ENCODE peak calls at places on chromosomes 13 and 19, in five cellular contexts. G is neuronal stem cell, Q is mesenchymal stem cell, Z is H9, O is trophoblast cell. B is an unnamed sample.

GRCh38 chr19:48964205-48965032 is 690 bp upstream of the FTL start:
- DNase-seq in Q (peak), G (no peak), Z (no peak), O (no peak), B (peak)

GRCh38 chr19:10222201-10222890 is 8.8 kb downstream of the S1PR2 start:
- DNase-seq in O (no peak), Z (no peak), G (no peak), Q (no peak), B (no peak)

GRCh38 chr13:27018882-27019281 is 152.7 kb downstream of the USP12 start:
- DNase-seq in O (no peak), G (no peak), Z (peak), Q (no peak), B (no peak)

GRCh38 chr13:29384466-29384865 is 211.0 kb downstream of the SLC7A1 start:
- DNase-seq in G (no peak), Q (no peak), Z (no peak), O (no peak), B (no peak)

GRCh38 chr13:23679214-23679613 is 109.0 kb downstream of the TNFRSF19 start:
- DNase-seq in Q (peak), Z (no peak), G (no peak), O (no peak), B (no peak)

GRCh38 chr13:96898212-96898611 is 96.1 kb downstream of the OXGR1 start:
- DNase-seq in Q (peak), Z (no peak), G (no peak), O (no peak), B (no peak)

GRCh38 chr19:49870309-49870901 is 3.0 kb upstream of the PNKP start:
- DNase-seq in Z (no peak), G (no peak), Q (no peak), O (no peak), B (no peak)

GRCh38 chr13:89490661-89491060 is 1819.5 kb downstream of the SLITRK5 start:
- DNase-seq in Z (no peak), Q (peak), O (no peak), G (no peak), B (no peak)

GRCh38 chr19:17294051-17294891 is 9.0 kb downstream of the ABHD8 start:
- DNase-seq in G (no peak), Z (peak), O (peak), Q (no peak), B (no peak)

GRCh38 chr13:99894835-99895427 is 76.6 kb downstream of the ZIC5 start:
- DNase-seq in O (no peak), Q (peak), Z (no peak), G (no peak), B (no peak)

GRCh38 chr19:3071764-3072163 is 9.5 kb upstream of the TLE5 start:
- DNase-seq in O (no peak), Z (no peak), Q (no peak), G (no peak), B (no peak)

GRCh38 chr19:16355293-16356043 is 30.8 kb downstream of the KLF2 start:
- DNase-seq in G (no peak), Q (no peak), O (no peak), Z (no peak), B (no peak)

GRCh38 chr19:11414544-11414943 is 4.6 kb downstream of the RGL3 start:
- DNase-seq in O (no peak), Q (no peak), Z (no peak), G (no peak), B (no peak)

GRCh38 chr19:40283414-40284250 is 1.5 kb downstream of the AKT2 start:
- DNase-seq in O (no peak), G (no peak), Q (peak), Z (no peak), B (no peak)

GRCh38 chr13:99766641-99767045 is 204.9 kb downstream of the ZIC5 start:
- DNase-seq in O (no peak), Q (no peak), G (no peak), Z (peak), B (peak)

GRCh38 chr19:37955986-37956385 is 49.0 kb downstream of the SIPA1L3 start:
- DNase-seq in O (no peak), Q (no peak), G (no peak), Z (no peak), B (no peak)

GRCh38 chr19:5103061-5103701 is 134.3 kb downstream of the KDM4B start:
- DNase-seq in O (no peak), Q (no peak), G (no peak), Z (no peak), B (no peak)

GRCh38 chr19:16327911-16328823 is 3.5 kb downstream of the KLF2 start:
- DNase-seq in G (no peak), Z (no peak), Q (peak), O (peak), B (no peak)

GRCh38 chr13:44710576-44710975 is 134.4 kb upstream of the TSC22D1 start:
- DNase-seq in Q (peak), O (no peak), G (no peak), Z (no peak), B (no peak)

GRCh38 chr13:114081761-114082681 is 50.4 kb downstream of the RASA3 start:
- DNase-seq in O (no peak), Z (no peak), G (no peak), Q (no peak), B (no peak)

GRCh38 chr19:16920816-16921529 is 32.2 kb downstream of the F2RL3 start:
- DNase-seq in O (peak), Q (peak), G (no peak), Z (no peak), B (no peak)

GRCh38 chr13:94712812-94713555 is 639 bp upstream of the SOX21 start:
- DNase-seq in O (no peak), G (no peak), Z (peak), Q (peak), B (no peak)

GRCh38 chr13:46519177-46519576 is 33.8 kb upstream of the LRCH1 start:
- DNase-seq in O (no peak), Z (no peak), Q (no peak), G (no peak), B (no peak)

GRCh38 chr19:33998302-33998701 is 174.0 kb upstream of the LSM14A start:
- DNase-seq in Q (no peak), O (no peak), G (no peak), Z (no peak), B (no peak)

GRCh38 chr19:661427-662196 is 1.4 kb downstream of the RNF126 start:
- DNase-seq in G (no peak), Q (peak), Z (no peak), O (no peak), B (no peak)

GRCh38 chr19:33344210-33344609 is 29.3 kb upstream of the CEBPG start:
- DNase-seq in Z (no peak), Q (no peak), G (peak), O (no peak), B (no peak)

GRCh38 chr19:6678690-6679109 is 8.7 kb upstream of the TNFSF14 start:
- DNase-seq in O (peak), Q (peak), Z (no peak), G (no peak), B (no peak)

GRCh38 chr19:35518313-35518712 is 4.9 kb upstream of the DMKN start:
- DNase-seq in Q (peak), G (no peak), O (peak), Z (no peak), B (no peak)

GRCh38 chr19:50628146-50628545 is 11.5 kb downstream of the SYT3 start:
- DNase-seq in O (no peak), Z (no peak), Q (no peak), G (no peak), B (no peak)

GRCh38 chr19:45863840-45864628 is at the start of gene FOXA3:
- DNase-seq in Z (peak), O (no peak), Q (peak), G (no peak), B (peak)

GRCh38 chr19:45863335-45863839 is 440 bp upstream of the SYMPK start:
- DNase-seq in G (no peak), Q (no peak), O (no peak), Z (no peak), B (no peak)

GRCh38 chr19:45862564-45863334 is at the start of gene SYMPK:
- DNase-seq in G (peak), Z (peak), Q (peak), O (peak), B (peak)

GRCh38 chr19:45860359-45861259 is 2.3 kb downstream of the SYMPK start:
- DNase-seq in Z (no peak), Q (no peak), G (no peak), O (peak), B (no peak)

DNA sequence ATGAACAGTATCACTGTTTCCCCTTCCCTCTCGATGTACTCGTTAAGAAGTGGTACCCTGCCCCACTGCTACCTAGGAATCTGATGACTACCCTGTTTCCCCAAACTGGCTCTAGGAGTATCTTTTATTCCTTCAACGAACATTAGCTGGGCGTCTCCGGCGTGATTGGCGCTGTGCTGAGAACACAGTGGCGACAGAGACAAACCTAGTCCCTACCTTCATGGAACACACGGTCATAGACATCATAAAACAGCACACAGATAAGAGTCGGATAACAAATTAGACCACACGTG is 730 bp downstream of the SYMPK start:
- DNase-seq in Q (no peak), Z (no peak), G (no peak), O (no peak), B (no peak)
- H2BK12ac ChIP-seq in Q (no peak), Z (no peak), G (no peak), O (no peak), B (no peak)

GRCh38 chr13:35903075-35903474 is 228.1 kb downstream of the DCLK1 start:
- DNase-seq in Z (no peak), O (no peak), Q (no peak), G (no peak), B (no peak)
- H2BK12ac ChIP-seq in Z (no peak), O (no peak), Q (no peak), G (no peak), B (no peak)

DNA sequence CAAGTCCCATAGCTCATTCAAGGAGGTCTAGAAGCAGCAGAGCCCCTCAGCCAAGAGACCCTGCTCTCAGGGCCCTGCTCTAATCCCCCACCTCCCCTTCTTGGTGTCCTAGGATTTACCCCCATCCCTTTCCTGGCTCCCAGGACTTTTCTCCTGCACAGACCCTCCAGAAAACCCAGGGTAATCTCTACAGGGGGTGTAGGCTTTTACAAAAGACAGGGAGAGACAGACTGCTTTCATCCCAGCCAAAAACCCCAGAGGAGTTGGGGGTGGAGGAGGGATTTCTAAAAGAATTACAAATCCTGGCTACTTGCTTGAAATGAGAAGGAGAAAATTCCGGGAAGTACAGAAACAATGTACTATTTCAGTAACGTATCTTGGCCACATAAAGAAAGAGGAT is 133.3 kb downstream of the TNFSF13B start:
- DNase-seq in Q (no peak), Z (no peak), G (no peak), O (no peak), B (no peak)
- H2BK12ac ChIP-seq in Q (no peak), Z (no peak), G (no peak), O (no peak), B (no peak)

DNA sequence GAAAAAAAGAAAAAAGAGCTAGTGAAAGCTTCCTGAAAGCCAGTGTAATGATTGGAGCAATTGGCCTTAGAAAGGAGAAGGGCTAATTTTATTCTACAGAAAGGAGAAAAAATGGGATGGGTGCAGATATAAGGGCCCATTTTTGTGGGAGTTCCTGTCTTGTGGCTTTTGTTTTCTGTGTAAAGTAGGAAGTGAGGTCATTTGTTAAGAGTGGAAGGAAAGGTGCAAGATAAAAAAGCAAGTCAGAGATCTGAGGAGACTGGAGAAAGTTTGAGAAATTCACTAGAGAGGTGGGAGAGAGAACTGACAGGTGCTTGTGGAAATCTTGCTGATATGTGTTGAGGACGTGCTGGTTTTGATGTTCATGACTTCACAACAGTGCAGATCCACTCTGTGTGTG is 349.4 kb downstream of the DLEU7 start:
- DNase-seq in G (no peak), Q (no peak), Z (no peak), O (no peak), B (no peak)
- H2BK12ac ChIP-seq in G (no peak), Q (no peak), Z (no peak), O (no peak), B (no peak)

DNA sequence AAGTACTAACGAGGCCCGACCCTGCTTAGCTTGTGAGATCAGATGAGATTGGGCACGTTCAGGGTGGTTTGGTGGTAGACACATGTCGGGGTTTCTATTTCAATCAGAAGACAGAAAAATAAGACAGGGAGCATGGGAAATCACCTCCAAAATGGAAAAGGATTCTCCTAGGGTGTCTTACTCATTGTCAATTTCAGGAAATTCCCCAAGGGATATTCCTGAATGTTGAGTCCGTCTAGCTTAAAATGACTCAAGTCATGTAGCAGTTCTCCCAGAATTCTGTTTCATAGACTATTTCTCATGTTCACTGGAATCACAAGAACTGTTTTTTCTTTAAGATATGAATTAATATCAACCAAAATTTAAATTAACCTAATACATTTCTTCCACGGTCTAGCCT is 380.1 kb downstream of the EFNB2 start:
- DNase-seq in Q (peak), Z (no peak), O (no peak), G (no peak), B (no peak)
- H2BK12ac ChIP-seq in Q (no peak), Z (no peak), O (no peak), G (no peak), B (no peak)

GRCh38 chr19:8148410-8149231 is 771 bp downstream of the FBN3 start:
- DNase-seq in Q (no peak), O (no peak), Z (peak), G (peak), B (peak)

GRCh38 chr19:8147579-8147978 is 1.8 kb downstream of the FBN3 start:
- DNase-seq in Q (no peak), G (no peak), Z (no peak), O (no peak), B (no peak)

GRCh38 chr19:8148088-8148409 is 1.3 kb downstream of the FBN3 start:
- DNase-seq in G (no peak), Z (no peak), Q (no peak), O (no peak), B (no peak)

GRCh38 chr19:8145969-8146368 is 3.4 kb downstream of the FBN3 start:
- DNase-seq in O (no peak), Z (peak), Q (no peak), G (no peak), B (no peak)

DNA sequence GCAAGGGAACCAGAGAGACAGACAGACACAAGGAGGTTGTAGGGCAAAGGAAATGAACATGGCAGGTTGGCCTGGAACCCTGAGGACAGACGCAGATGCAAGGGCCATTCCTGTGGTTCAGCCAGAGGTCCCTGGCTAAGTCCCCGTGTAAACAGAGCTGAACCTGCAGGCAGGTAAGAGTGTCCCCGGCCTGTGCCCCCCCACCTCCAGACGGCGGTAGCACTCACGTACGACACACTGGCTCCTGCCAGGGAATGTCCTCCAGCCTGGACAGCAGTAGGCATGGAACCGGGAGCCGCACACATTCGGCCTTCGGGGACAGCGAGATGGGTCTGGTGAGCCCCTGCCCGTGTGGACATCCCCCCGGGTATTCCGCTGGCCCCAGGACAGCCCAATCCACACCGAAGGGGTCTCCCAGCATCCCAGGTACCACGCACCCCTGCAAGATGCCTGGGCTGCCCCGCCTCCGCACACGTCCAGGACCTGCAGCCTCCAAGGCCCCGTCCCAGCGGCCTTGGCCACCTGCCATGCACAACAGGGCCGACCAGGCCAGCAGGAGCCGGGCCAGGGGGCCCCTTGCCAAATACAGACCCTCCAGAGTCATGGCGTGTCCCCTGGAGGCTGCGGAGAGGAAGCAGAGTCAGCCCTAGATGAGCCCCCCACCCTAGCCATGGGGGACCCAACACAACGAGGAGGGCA is 2.4 kb downstream of the FBN3 start:
- DNase-seq in Q (no peak), G (no peak), O (no peak), Z (no peak), B (no peak)
- H2BK12ac ChIP-seq in Q (no peak), G (peak), O (no peak), Z (no peak), B (peak)

B was measured in H1.